ENCODE peak calls at places on chromosomes 5 and 9, in four cellular contexts. A is NCI-H524 treated with DMSO at 0.1 percent for 48 hours, M is fibroblast of the aortic adventitia, K is aorta. F is an unnamed sample.

GRCh38 chr9:77177894-77178794 is 810 bp downstream of the VPS13A start:
- DNase-seq in A (no peak), M (peak), K (peak), F (peak)

GRCh38 chr9:34282096-34282495 is 47.0 kb downstream of the KIF24 start:
- DNase-seq in A (no peak), M (peak), K (no peak), F (no peak)

GRCh38 chr9:86591472-86591871 is 237.3 kb upstream of the TUT7 start:
- DNase-seq in A (no peak), M (peak), K (no peak), F (no peak)

GRCh38 chr5:179182601-179183000 is 122.4 kb downstream of the ZNF354C start:
- DNase-seq in A (no peak), M (no peak), K (peak), F (no peak)

GRCh38 chr5:136080483-136081180 is 51.8 kb downstream of the TGFBI start:
- DNase-seq in A (no peak), M (peak), K (peak), F (peak)

GRCh38 chr9:35114921-35115341 is 731 bp downstream of the ATOSB start:
- DNase-seq in A (no peak), M (peak), K (peak), F (peak)

GRCh38 chr5:177497011-177497296 is 450 bp downstream of the PDLIM7 start:
- DNase-seq in A (no peak), M (no peak), K (no peak), F (no peak)

GRCh38 chr9:130364619-130365322 is 80.0 kb upstream of the ASS1 start:
- DNase-seq in A (no peak), M (no peak), K (no peak), F (no peak)

GRCh38 chr5:161507591-161507990 is 38.9 kb downstream of the GABRB2 start:
- DNase-seq in A (no peak), M (no peak), K (no peak), F (no peak)

GRCh38 chr5:160960592-160960991 is 108.6 kb upstream of the ATP10B start:
- DNase-seq in A (no peak), M (no peak), K (no peak), F (no peak)

GRCh38 chr5:32419791-32420190 is 24.7 kb downstream of the ZFR start:
- DNase-seq in A (no peak), M (no peak), K (no peak), F (no peak)

GRCh38 chr5:157510682-157511081 is 50.7 kb downstream of the NIPAL4 start:
- DNase-seq in A (no peak), M (no peak), K (no peak), F (no peak)

GRCh38 chr5:149615976-149616375 is 34.7 kb downstream of the ARHGEF37 start:
- DNase-seq in A (no peak), M (no peak), K (no peak), F (no peak)

GRCh38 chr5:173557123-173557903 is 59.1 kb downstream of the BOD1 start:
- DNase-seq in A (no peak), M (no peak), K (no peak), F (no peak)

F was measured in effector memory CD8-positive, alpha-beta T cell.